ENCODE peak calls at places on chromosomes 2 and 18, in seven cellular contexts. V is astrocyte of the spinal cord; E is cardiac septum; T is mammary epithelial cell; W is activated CD8-positive, alpha-beta memory T cell treated with anti-CD3 and anti-CD28 coated beads for 4 hours; S is cardiac fibroblast; Z is right lobe of liver. F is an unnamed sample.

GRCh38 chr2:232543928-232544631 is 4.6 kb downstream of the CHRNG start:
- DNase-seq in W (no peak), T (no peak), V (no peak), Z (peak; percentile 52), E (no peak), S (no peak), F (no peak)

GRCh38 chr2:50547521-50547920 is 484.4 kb downstream of the NRXN1 start:
- DNase-seq in T (peak; percentile 80), E (no peak), W (no peak), Z (no peak), S (no peak), V (no peak), F (no peak)

GRCh38 chr18:47968721-47969120 is 38.3 kb upstream of the SMAD2 start:
- DNase-seq in E (no peak), S (no peak), V (peak; percentile 47), W (no peak), T (no peak), Z (no peak), F (no peak)

GRCh38 chr2:61114147-61114546 is 47.8 kb upstream of the C2orf74 start:
- DNase-seq in Z (no peak), V (no peak), S (no peak), T (no peak), W (no peak), E (no peak), F (no peak)

GRCh38 chr2:232463701-232464533 is 8.0 kb downstream of the ALPI start:
- DNase-seq in E (peak; percentile 41), W (no peak), T (no peak), Z (no peak), V (no peak), S (no peak), F (no peak)

GRCh38 chr2:240155080-240156025 is 14.9 kb upstream of the OTOS start:
- DNase-seq in S (no peak), V (no peak), T (no peak), Z (peak; percentile 50), W (no peak), E (no peak), F (no peak)

GRCh38 chr2:158586491-158586890 is 129.7 kb downstream of the PKP4 start:
- DNase-seq in W (no peak), E (no peak), V (peak; percentile 64), T (peak; percentile 59), S (peak; percentile 89), Z (no peak), F (no peak)

GRCh38 chr2:43107679-43108078 is 118.7 kb downstream of the ZFP36L2 start:
- DNase-seq in E (no peak), S (no peak), Z (no peak), V (no peak), W (no peak), T (no peak), F (no peak)

GRCh38 chr2:10028407-10028987 is 14.9 kb upstream of the KLF11 start:
- DNase-seq in T (no peak), Z (no peak), W (no peak), V (no peak), E (no peak), S (no peak), F (no peak)

GRCh38 chr18:69400976-69401474 is 337 bp downstream of the DOK6 start:
- DNase-seq in W (no peak), V (peak; percentile 18), S (peak; percentile 33), E (no peak), T (no peak), Z (peak; percentile 56), F (no peak)

GRCh38 chr2:237724811-237725478 is 73.6 kb upstream of the RBM44 start:
- DNase-seq in V (no peak), T (no peak), E (peak; percentile 33), S (peak; percentile 62), W (no peak), Z (no peak), F (no peak)

GRCh38 chr18:35236964-35237363 is 3.9 kb upstream of the ZNF397 start:
- DNase-seq in E (no peak), V (no peak), Z (no peak), T (no peak), W (no peak), S (no peak), F (no peak)

GRCh38 chr18:47334966-47335365 is 83.5 kb upstream of the SKOR2 start:
- DNase-seq in T (no peak), E (no peak), W (no peak), S (no peak), Z (no peak), V (no peak), F (no peak)

GRCh38 chr18:46771141-46771540 is 14.3 kb upstream of the ST8SIA5 start:
- DNase-seq in W (no peak), V (peak; percentile 16), E (no peak), S (no peak), T (no peak), Z (no peak), F (no peak)

GRCh38 chr2:138244400-138245001 is 257.1 kb upstream of the SPOPL start:
- DNase-seq in Z (no peak), W (no peak), V (no peak), E (no peak), T (peak; percentile 16), S (peak; percentile 70), F (no peak)

GRCh38 chr2:54775710-54776109 is 52.2 kb downstream of the EML6 start:
- DNase-seq in V (no peak), Z (no peak), W (no peak), E (no peak), S (peak; percentile 23), T (no peak), F (no peak)

GRCh38 chr18:39951321-39951720 is 2003.7 kb upstream of the PIK3C3 start:
- DNase-seq in E (no peak), W (no peak), S (peak; percentile 17), T (peak; percentile 36), Z (no peak), V (peak; percentile 34), F (no peak)

GRCh38 chr2:225399509-225399908 is at the start of gene NYAP2:
- DNase-seq in Z (no peak), V (no peak), S (no peak), T (no peak), W (no peak), E (no peak), F (no peak)

GRCh38 chr18:62485684-62486083 is 37.1 kb upstream of the ZCCHC2 start:
- DNase-seq in S (peak; percentile 90), W (no peak), V (peak; percentile 80), E (no peak), Z (no peak), T (peak; percentile 96), F (no peak)